ENCODE peak calls at places on chromosomes 6 and 20, in nine cellular contexts. Z is activated T-cell treated with anti-CD3 and anti-CD28 coated beads, Interleukin-2, amount 50 U/mL, for 48 hours; Y is T-cell; S is endothelial cell; N is kidney tubule cell; M is cardiac septum; Q is NAMALWA; X is astrocyte of the cerebellum; U is gastrocnemius medialis. W is an unnamed sample.

GRCh38 chr6:111844921-111845320 is 28.3 kb downstream of the FYN start:
- DNase-seq in U (no peak), Q (no peak), N (no peak), X (no peak), Z (no peak), S (no peak), Y (no peak), M (no peak), W (peak)

GRCh38 chr6:163782436-163783003 is 368.0 kb downstream of the QKI start:
- DNase-seq in M (no peak), X (no peak), Q (no peak), U (no peak), Y (no peak), S (no peak), N (peak), Z (no peak), W (peak)

GRCh38 chr6:89985744-89986493 is 91.7 kb downstream of the GJA10 start:
- DNase-seq in M (no peak), S (no peak), Z (no peak), Y (no peak), N (peak), Q (no peak), X (peak), U (no peak), W (no peak)

GRCh38 chr6:29564875-29565274 is 5.3 kb upstream of the UBD start:
- DNase-seq in S (no peak), N (no peak), M (no peak), X (no peak), U (no peak), Z (no peak), Y (no peak), Q (no peak), W (no peak)

GRCh38 chr6:75550544-75551167 is 51.0 kb upstream of the SENP6 start:
- DNase-seq in N (no peak), Z (no peak), X (peak), M (no peak), Q (no peak), Y (no peak), S (no peak), U (no peak), W (no peak)

GRCh38 chr6:30238178-30238795 is 25.1 kb upstream of the TRIM26 start:
- DNase-seq in M (no peak), U (no peak), N (peak), Q (peak), Z (peak), Y (no peak), X (no peak), S (no peak), W (peak)

GRCh38 chr6:37021356-37022129 is 16.1 kb downstream of the FGD2 start:
- DNase-seq in N (peak), Y (peak), S (peak), U (no peak), Q (peak), M (no peak), Z (peak), X (no peak), W (peak)

GRCh38 chr6:158653577-158654354 is 3.9 kb downstream of the SYTL3 start:
- DNase-seq in U (no peak), X (peak), Z (peak), S (no peak), Y (peak), N (no peak), M (peak), Q (no peak), W (no peak)

GRCh38 chr20:25048519-25048952 is 9.4 kb downstream of the ACSS1 start:
- DNase-seq in Q (no peak), M (peak), Y (no peak), X (no peak), S (no peak), Z (no peak), U (peak), N (no peak), W (no peak)

GRCh38 chr6:11276911-11277274 is 44.4 kb upstream of the NEDD9 start:
- DNase-seq in S (no peak), U (no peak), X (no peak), M (no peak), Z (no peak), Q (no peak), N (no peak), Y (no peak), W (no peak)

GRCh38 chr6:3427740-3428085 is 29.1 kb downstream of the SLC22A23 start:
- DNase-seq in S (no peak), M (no peak), Y (no peak), U (no peak), Z (no peak), N (peak), X (no peak), Q (no peak), W (no peak)

GRCh38 chr6:30357678-30358339 is 12.9 kb downstream of the RPP21 start:
- DNase-seq in M (no peak), X (peak), S (peak), Z (peak), Y (peak), Q (peak), N (peak), U (no peak), W (peak)

GRCh38 chr20:59629141-59630045 is 25.1 kb downstream of the PHACTR3 start:
- DNase-seq in U (no peak), Z (no peak), S (no peak), N (no peak), M (peak), X (no peak), Y (no peak), Q (no peak), W (no peak)

GRCh38 chr6:37699138-37699766 is 1.6 kb upstream of the MDGA1 start:
- DNase-seq in Z (no peak), M (no peak), N (no peak), U (no peak), Y (peak), Q (no peak), S (no peak), X (no peak), W (no peak)

GRCh38 chr6:4401408-4402367 is 266.3 kb upstream of the ECI2 start:
- DNase-seq in X (no peak), Z (no peak), S (no peak), M (no peak), N (peak), Q (no peak), Y (no peak), U (peak), W (no peak)

GRCh38 chr20:25540273-25540672 is 45.1 kb downstream of the NINL start:
- DNase-seq in Q (peak), N (peak), U (no peak), X (no peak), Z (no peak), Y (no peak), M (no peak), S (no peak), W (peak)

GRCh38 chr20:50311308-50312001 is 120.8 kb downstream of the CEBPB start:
- DNase-seq in M (no peak), S (no peak), Y (no peak), U (no peak), Z (no peak), N (no peak), X (no peak), Q (no peak), W (no peak)

GRCh38 chr20:32885952-32886351 is 27.2 kb downstream of the EFCAB8 start:
- DNase-seq in Y (no peak), N (no peak), U (no peak), Q (no peak), M (no peak), Z (no peak), X (no peak), S (no peak), W (no peak)

GRCh38 chr6:134097114-134097707 is 44.8 kb upstream of the SLC2A12 start:
- DNase-seq in S (peak), Y (peak), M (no peak), X (peak), U (no peak), Q (peak), N (peak), Z (peak), W (peak)

GRCh38 chr6:130046711-130047439 is 28.5 kb downstream of the L3MBTL3 start:
- DNase-seq in Q (no peak), Y (no peak), X (no peak), N (no peak), S (no peak), M (no peak), Z (no peak), U (no peak), W (no peak)

GRCh38 chr6:158808918-158809678 is 10.1 kb downstream of the EZR start:
- DNase-seq in Y (peak), X (no peak), M (no peak), Q (peak), U (no peak), S (no peak), Z (no peak), N (peak), W (no peak)

GRCh38 chr20:57428611-57429496 is 37.7 kb downstream of the RBM38 start:
- DNase-seq in Z (no peak), S (no peak), N (no peak), Q (no peak), X (no peak), M (no peak), Y (no peak), U (no peak), W (no peak)

GRCh38 chr6:124149646-124150045 is 346.0 kb downstream of the NKAIN2 start:
- DNase-seq in N (no peak), Q (no peak), X (no peak), Y (no peak), U (no peak), M (no peak), S (no peak), Z (no peak), W (no peak)

GRCh38 chr20:34058831-34059230 is 53.2 kb downstream of the EIF2S2 start:
- DNase-seq in N (peak), Y (no peak), M (no peak), Z (no peak), U (no peak), X (no peak), Q (peak), S (no peak), W (no peak)

GRCh38 chr6:83514877-83515466 is 2.6 kb downstream of the PRSS35 start:
- DNase-seq in S (peak), Y (no peak), U (no peak), X (peak), M (no peak), N (peak), Z (no peak), Q (peak), W (peak)

GRCh38 chr6:136147342-136147741 is 102.8 kb downstream of the MTFR2 start:
- DNase-seq in Y (no peak), N (no peak), M (no peak), S (no peak), X (no peak), U (no peak), Q (no peak), Z (no peak), W (no peak)

GRCh38 chr20:45518282-45518681 is 2.9 kb upstream of the SPINT3 start:
- DNase-seq in S (no peak), Q (no peak), Y (no peak), M (no peak), X (no peak), N (peak), U (no peak), Z (no peak), W (no peak)

GRCh38 chr6:159074120-159074684 is 29.4 kb upstream of the TAGAP start:
- DNase-seq in Q (no peak), N (peak), M (no peak), X (peak), Y (no peak), Z (no peak), S (peak), U (no peak), W (no peak)

GRCh38 chr6:96015791-96016776 is at the start of gene FUT9:
- DNase-seq in Y (no peak), X (no peak), S (peak), Q (no peak), N (peak), U (no peak), Z (no peak), M (no peak), W (peak)

GRCh38 chr6:101851911-101852310 is 458.4 kb downstream of the GRIK2 start:
- DNase-seq in Q (no peak), Z (no peak), N (no peak), Y (no peak), S (no peak), X (no peak), U (no peak), M (no peak), W (no peak)

GRCh38 chr6:1325471-1326309 is 13.8 kb downstream of the FOXQ1 start:
- DNase-seq in U (no peak), X (peak), Q (no peak), Y (no peak), Z (no peak), S (no peak), M (no peak), N (peak), W (no peak)

GRCh38 chr20:50338479-50339195 is 148.0 kb downstream of the CEBPB start:
- DNase-seq in S (no peak), U (no peak), Q (peak), Z (peak), X (peak), Y (no peak), M (no peak), N (peak), W (peak)

GRCh38 chr20:38499366-38499765 is 26.7 kb downstream of the RALGAPB start:
- DNase-seq in Y (no peak), U (no peak), Z (no peak), N (peak), M (no peak), X (no peak), Q (no peak), S (no peak), W (no peak)

GRCh38 chr20:23217023-23217422 is 130.9 kb upstream of the CD93 start:
- DNase-seq in Z (no peak), Q (no peak), M (no peak), X (no peak), S (no peak), N (no peak), Y (no peak), U (no peak), W (no peak)

GRCh38 chr6:8057263-8057662 is 6.9 kb downstream of the BLOC1S5 start:
- DNase-seq in N (no peak), U (no peak), M (no peak), S (no peak), Y (no peak), Q (no peak), X (no peak), Z (no peak), W (no peak)

GRCh38 chr6:134853111-134854055 is 96.5 kb downstream of the ALDH8A1 start:
- DNase-seq in Z (no peak), Q (no peak), X (peak), U (peak), M (no peak), Y (no peak), N (peak), S (no peak), W (no peak)

GRCh38 chr6:167714166-167714565 is 112.5 kb upstream of the AFDN start:
- DNase-seq in Q (no peak), Y (no peak), U (no peak), S (no peak), M (no peak), N (no peak), Z (no peak), X (no peak), W (no peak)

W was measured in WTC11.